ENCODE peak calls at places on chromosomes 2 and 18, in four cellular contexts. W is activated CD8-positive, alpha-beta memory T cell treated with anti-CD3 and anti-CD28 coated beads, Interleukin-2, amount 50 U/mL, for 4 hours; I is IMR-90; A is hippocampal formation. R is an unnamed sample.

GRCh38 chr2:69961496-69961895 is at the start of gene ASPRV1:
- DNase-seq in W (no peak), I (no peak), A (peak), R (no peak)

GRCh38 chr2:38740851-38741541 is 10.2 kb downstream of the SRSF7 start:
- DNase-seq in W (no peak), I (peak), A (peak), R (peak)

GRCh38 chr2:44793322-44793870 is 148.1 kb upstream of the SIX3 start:
- DNase-seq in W (no peak), I (peak), A (no peak), R (no peak)

GRCh38 chr2:20350105-20350712 is 435 bp downstream of the PUM2 start:
- DNase-seq in W (peak), I (no peak), A (peak), R (peak)

GRCh38 chr2:20600756-20601325 is 50.1 kb downstream of the HS1BP3 start:
- DNase-seq in W (no peak), I (no peak), A (peak), R (no peak)

GRCh38 chr2:175030380-175031271 is 25.4 kb upstream of the CHN1 start:
- DNase-seq in W (no peak), I (peak), A (no peak), R (peak)

GRCh38 chr2:38797276-38797675 is 19.3 kb downstream of the GEMIN6 start:
- DNase-seq in W (no peak), I (peak), A (no peak), R (no peak)

GRCh38 chr18:58338961-58339722 is 289.7 kb downstream of the ALPK2 start:
- DNase-seq in W (no peak), I (peak), A (no peak), R (no peak)

GRCh38 chr2:71727562-71727961 is 274.2 kb downstream of the DYSF start:
- DNase-seq in W (no peak), I (no peak), A (no peak), R (no peak)

GRCh38 chr2:145460151-145460550 is 940.2 kb upstream of the ZEB2 start:
- DNase-seq in W (no peak), I (peak), A (no peak), R (no peak)

GRCh38 chr18:57943723-57944122 is 100.3 kb upstream of the NEDD4L start:
- DNase-seq in W (no peak), I (peak), A (no peak), R (peak)

GRCh38 chr2:190912731-190913130 is 32.1 kb downstream of the GLS start:
- DNase-seq in W (no peak), I (peak), A (no peak), R (no peak)

GRCh38 chr18:10481831-10482230 is 27.4 kb downstream of the APCDD1 start:
- DNase-seq in W (no peak), I (no peak), A (no peak), R (no peak)

GRCh38 chr2:50781646-50782045 is 250.3 kb downstream of the NRXN1 start:
- DNase-seq in W (no peak), I (no peak), A (no peak), R (no peak)

GRCh38 chr2:66013456-66013855 is 421.5 kb upstream of the MEIS1 start:
- DNase-seq in W (no peak), I (no peak), A (no peak), R (no peak)

GRCh38 chr2:150142561-150142960 is 344.9 kb downstream of the RND3 start:
- DNase-seq in W (no peak), I (peak), A (no peak), R (no peak)

GRCh38 chr2:25528173-25528572 is 145.2 kb downstream of the DTNB start:
- DNase-seq in W (no peak), I (peak), A (no peak), R (peak)

GRCh38 chr18:49628993-49629795 is 67.3 kb downstream of the LIPG start:
- DNase-seq in W (no peak), I (no peak), A (peak), R (no peak)

GRCh38 chr2:41618754-41619153 is 429.1 kb upstream of the PKDCC start:
- DNase-seq in W (no peak), I (no peak), A (no peak), R (no peak)

GRCh38 chr2:68931799-68932198 is 20.9 kb downstream of the GKN2 start:
- DNase-seq in W (no peak), I (peak), A (no peak), R (no peak)

GRCh38 chr2:27829791-27830190 is 58.3 kb downstream of the MRPL33 start:
- DNase-seq in W (no peak), I (no peak), A (no peak), R (no peak)

GRCh38 chr18:13412017-13412416 is 193.5 kb downstream of the LDLRAD4 start:
- DNase-seq in W (no peak), I (no peak), A (no peak), R (no peak)

GRCh38 chr2:223563462-223563861 is 38.7 kb downstream of the SCG2 start:
- DNase-seq in W (no peak), I (peak), A (no peak), R (peak)

GRCh38 chr2:170822885-170823799 is 6.5 kb downstream of the GAD1 start:
- DNase-seq in W (no peak), I (no peak), A (no peak), R (no peak)

GRCh38 chr2:55761526-55761925 is 67.9 kb upstream of the PNPT1 start:
- DNase-seq in W (no peak), I (peak), A (no peak), R (no peak)

GRCh38 chr2:240925191-240925575 is 19.0 kb downstream of the CROCC2 start:
- DNase-seq in W (peak), I (no peak), A (no peak), R (no peak)

GRCh38 chr2:191013617-191013875 is 425 bp downstream of the STAT1 start:
- DNase-seq in W (no peak), I (no peak), A (no peak), R (no peak)

GRCh38 chr2:73981081-73981968 is 3.4 kb upstream of the TET3 start:
- DNase-seq in W (no peak), I (no peak), A (no peak), R (peak)

GRCh38 chr2:134771313-134771801 is 52.6 kb upstream of the TMEM163 start:
- DNase-seq in W (no peak), I (no peak), A (no peak), R (no peak)

GRCh38 chr2:146844226-146844990 is 1000.4 kb upstream of the ACVR2A start:
- DNase-seq in W (no peak), I (peak), A (no peak), R (no peak)

GRCh38 chr2:191867507-191867847 is 20.6 kb upstream of the CAVIN2 start:
- DNase-seq in W (no peak), I (no peak), A (no peak), R (no peak)

GRCh38 chr2:216632952-216633615 is at the start of gene IGFBP2:
- DNase-seq in W (peak), I (peak), A (no peak), R (no peak)

GRCh38 chr2:173983414-173983871 is 18.3 kb upstream of the SP3 start:
- DNase-seq in W (no peak), I (peak), A (no peak), R (no peak)

GRCh38 chr18:32674491-32674890 is 98.3 kb downstream of the KLHL14 start:
- DNase-seq in W (no peak), I (no peak), A (no peak), R (no peak)

GRCh38 chr2:69716555-69717120 is 25.3 kb upstream of the ANXA4 start:
- DNase-seq in W (no peak), I (peak), A (no peak), R (no peak)

R was measured in hepatic stellate cell.